ENCODE peak calls at places on chromosomes 6 and 20, in eight cellular contexts. B, X, I, F, D, H, N and G are unnamed samples.
A peak's percentile ranks its signal among the peaks of the same experiment; 100 is the strongest.

GRCh38 chr6:11575408-11576033 is 38.0 kb downstream of the TMEM170B start:
- DNase-seq in B (no peak), X (no peak), I (peak; percentile 63), F (peak; percentile 77), D (peak; percentile 61), H (peak; percentile 12), N (peak; percentile 64), G (no peak)

GRCh38 chr6:28656715-28657114 is 131.0 kb downstream of the GPX5 start:
- DNase-seq in B (no peak), X (no peak), I (no peak), F (no peak), D (no peak), H (no peak), N (no peak), G (no peak)

GRCh38 chr6:44071670-44072451 is 55.4 kb downstream of the MRPL14 start:
- DNase-seq in B (no peak), X (no peak), I (no peak), F (no peak), D (no peak), H (no peak), N (peak; percentile 98), G (no peak)

GRCh38 chr6:151962246-151962846 is 154.9 kb downstream of the ESR1 start:
- DNase-seq in B (no peak), X (no peak), I (no peak), F (no peak), D (no peak), H (no peak), N (peak; percentile 43), G (peak; percentile 10)

GRCh38 chr6:47977314-47977713 is 133.7 kb downstream of the PTCHD4 start:
- DNase-seq in B (no peak), X (no peak), I (no peak), F (no peak), D (no peak), H (no peak), N (no peak), G (no peak)

GRCh38 chr20:47357296-47358051 is 975 bp upstream of the ZMYND8 start:
- DNase-seq in B (peak; percentile 96), X (peak; percentile 95), I (peak; percentile 95), F (peak; percentile 95), D (peak; percentile 96), H (peak; percentile 53), N (peak; percentile 89), G (peak; percentile 68)

GRCh38 chr6:89310929-89311328 is 4.2 kb downstream of the GABRR2 start:
- DNase-seq in B (no peak), X (no peak), I (no peak), F (no peak), D (no peak), H (no peak), N (peak; percentile 30), G (no peak)

GRCh38 chr20:36956674-36957073 is 5.2 kb upstream of the SAMHD1 start:
- DNase-seq in B (no peak), X (no peak), I (no peak), F (no peak), D (no peak), H (no peak), N (no peak), G (no peak)

GRCh38 chr6:20835315-20836010 is 301.2 kb downstream of the CDKAL1 start:
- DNase-seq in B (no peak), X (no peak), I (no peak), F (no peak), D (no peak), H (no peak), N (no peak), G (no peak)

GRCh38 chr20:25127761-25128537 is 46.0 kb upstream of the VSX1 start:
- DNase-seq in B (no peak), X (no peak), I (no peak), F (no peak), D (no peak), H (no peak), N (no peak), G (no peak)

GRCh38 chr6:35496851-35497570 is at the start of gene TEAD3:
- DNase-seq in B (peak; percentile 84), X (peak; percentile 91), I (peak; percentile 70), F (peak; percentile 93), D (peak; percentile 69), H (peak; percentile 44), N (peak; percentile 22), G (peak; percentile 48)

GRCh38 chr6:130513770-130514169 is 148.0 kb downstream of the TMEM200A start:
- DNase-seq in B (no peak), X (no peak), I (peak; percentile 35), F (no peak), D (no peak), H (no peak), N (peak; percentile 98), G (peak; percentile 69)

GRCh38 chr20:32753731-32754130 is 8.5 kb upstream of the DNMT3B start:
- DNase-seq in B (no peak), X (no peak), I (no peak), F (no peak), D (no peak), H (no peak), N (no peak), G (no peak)

GRCh38 chr6:36662827-36663256 is 15.7 kb upstream of the CDKN1A start:
- DNase-seq in B (peak; percentile 84), X (no peak), I (peak; percentile 79), F (no peak), D (peak; percentile 52), H (no peak), N (no peak), G (no peak)

GRCh38 chr6:154921482-154921881 is 73.6 kb upstream of the TIAM2 start:
- DNase-seq in B (no peak), X (no peak), I (no peak), F (peak; percentile 44), D (no peak), H (no peak), N (no peak), G (no peak)

GRCh38 chr20:5751856-5752255 is 1.7 kb downstream of the SHLD1 start:
- DNase-seq in B (no peak), X (no peak), I (peak; percentile 60), F (no peak), D (peak; percentile 59), H (no peak), N (peak; percentile 44), G (no peak)

GRCh38 chr20:7859371-7859802 is 80.9 kb downstream of the HAO1 start:
- DNase-seq in B (no peak), X (no peak), I (no peak), F (no peak), D (no peak), H (no peak), N (peak; percentile 75), G (no peak)

GRCh38 chr20:7383218-7383617 is 557.0 kb downstream of the HAO1 start:
- DNase-seq in B (no peak), X (no peak), I (no peak), F (no peak), D (no peak), H (no peak), N (peak; percentile 25), G (no peak)

GRCh38 chr6:37426058-37426944 is 6.7 kb upstream of the CMTR1 start:
- DNase-seq in B (no peak), X (no peak), I (no peak), F (no peak), D (no peak), H (no peak), N (no peak), G (no peak)

GRCh38 chr6:144528605-144529425 is 243.7 kb downstream of the UTRN start:
- DNase-seq in B (no peak), X (no peak), I (no peak), F (no peak), D (no peak), H (no peak), N (peak; percentile 44), G (no peak)

DNA sequence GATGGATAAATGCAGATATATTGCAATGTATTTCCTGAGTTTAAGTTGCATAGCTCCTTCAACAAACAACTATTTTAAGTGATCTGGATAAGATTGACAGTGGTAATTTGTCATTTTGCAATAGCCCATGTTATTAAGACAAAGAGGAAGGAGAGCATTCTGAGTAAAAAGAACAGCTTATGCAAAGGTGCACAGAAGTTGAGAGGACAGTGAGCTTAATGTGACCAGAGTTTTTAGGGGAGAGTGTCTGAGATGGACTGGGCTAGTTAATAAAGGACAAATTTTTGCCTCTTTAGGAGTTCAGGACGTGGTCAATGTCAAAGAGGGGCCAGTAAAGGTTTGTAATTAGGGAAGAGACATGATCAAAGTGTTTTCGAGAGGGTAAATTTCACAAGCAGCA is 48.8 kb upstream of the FBXO30 start:
- DNase-seq in B (no peak), X (no peak), I (no peak), F (no peak), D (no peak), H (no peak), N (no peak), G (no peak)
- H3K4me3 ChIP-seq in B (no peak overlapping the region), X (no peak overlapping the region), I (no peak overlapping the region), F (no peak overlapping the region), D (no peak overlapping the region), H (no peak overlapping the region), N (no peak overlapping the region), G (no peak overlapping the region)

GRCh38 chr6:31154436-31154835 is 3.2 kb downstream of the CCHCR1 start:
- DNase-seq in B (no peak), X (no peak), I (no peak), F (no peak), D (no peak), H (no peak), N (no peak), G (no peak)
- H3K4me1 ChIP-seq in B (no peaks in the 10 kb centered on the region), X (peaks cover 7% of the 10 kb centered on the region), I (peaks cover 2% of the 10 kb centered on the region), F (peaks cover 12% of the 10 kb centered on the region), D (peaks cover 23% of the 10 kb centered on the region), H (peaks cover 18% of the 10 kb centered on the region), N (peaks cover 8% of the 10 kb centered on the region), G (peaks cover 14% of the 10 kb centered on the region)

DNA sequence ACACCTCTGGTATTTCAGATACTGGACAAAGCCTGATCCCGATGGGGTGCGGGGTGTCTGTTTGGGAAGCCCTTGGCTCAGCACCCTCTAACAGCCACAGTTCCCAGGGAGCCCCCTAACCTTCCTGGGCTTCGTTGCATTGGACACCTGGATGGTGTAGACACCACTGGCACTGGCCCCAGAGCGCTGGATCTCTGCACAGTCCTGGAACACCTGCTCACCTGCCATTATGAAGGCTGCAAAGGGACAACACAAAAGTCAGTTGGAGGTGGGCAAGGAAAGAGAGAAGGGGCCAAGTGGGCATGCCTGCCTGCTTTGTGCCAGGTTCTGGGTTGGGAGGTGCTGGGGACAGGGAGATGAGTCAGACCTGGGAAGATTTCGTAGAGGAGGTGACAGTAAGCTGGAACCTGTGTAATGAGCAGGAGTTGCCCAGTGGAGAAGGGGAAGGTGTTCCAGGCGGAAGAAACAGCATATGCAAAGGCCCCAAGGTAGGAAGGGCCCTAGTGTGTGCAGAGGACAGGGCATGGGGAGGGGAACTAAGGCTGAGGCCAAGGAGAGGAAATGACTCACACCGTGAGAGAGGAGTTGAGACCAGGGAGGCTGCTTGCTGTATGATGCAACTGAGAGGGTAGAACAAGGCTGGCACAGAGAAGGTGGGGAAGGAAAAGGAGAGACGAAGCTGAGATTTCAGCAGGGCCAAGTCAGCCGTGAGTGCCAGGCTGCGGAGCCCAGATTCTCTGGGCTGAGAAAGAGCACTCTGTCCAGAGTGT is 34.9 kb downstream of the ANGPT4 start:
- DNase-seq in B (no peak), X (no peak), I (no peak), F (no peak), D (no peak), H (no peak), N (peak; percentile 14), G (no peak)
- H3K27ac ChIP-seq in B (no peak overlapping the region), X (no peak overlapping the region), I (no peak overlapping the region), F (no peak overlapping the region), D (no peak overlapping the region), H (no peak overlapping the region), N (no peak overlapping the region), G (no peak overlapping the region)

DNA sequence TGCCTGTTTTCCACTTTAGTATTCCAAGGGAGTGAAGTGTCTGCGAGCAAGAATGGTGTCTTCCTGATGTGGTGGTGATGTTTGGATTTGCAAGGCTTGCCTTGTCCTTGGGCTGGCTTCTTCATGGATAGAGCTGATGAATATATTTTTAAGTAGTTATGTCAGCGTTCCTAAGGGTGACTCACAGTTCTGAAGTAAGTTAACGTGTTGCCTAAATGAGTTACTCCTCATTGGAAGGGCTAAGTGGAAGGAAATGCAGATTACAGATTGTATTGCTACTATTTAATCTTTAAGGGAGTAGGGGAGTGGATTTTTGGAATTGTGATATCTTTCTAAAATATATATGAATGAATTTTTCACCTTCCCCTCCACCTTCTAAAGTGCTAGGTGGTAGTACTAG is 197.2 kb downstream of the JARID2 start:
- DNase-seq in B (no peak), X (no peak), I (no peak), F (no peak), D (no peak), H (no peak), N (peak; percentile 92), G (no peak)
- H3K4me3 ChIP-seq in B (no peak overlapping the region), X (no peak overlapping the region), I (no peak overlapping the region), F (no peak overlapping the region), D (no peak overlapping the region), H (no peak overlapping the region), N (no peak overlapping the region), G (no peak overlapping the region)